ENCODE peak calls at places on chromosomes 11 and 22, in nine cellular contexts. One of them, this sample, is unnamed.

GRCh38 chr11:87144266-87144665 is 106.5 kb downstream of the TMEM135 start:
- DNase-seq in cerebellum: no peak
- DNase-seq in H4: peak; percentile 77
- DNase-seq in non-pigmented ciliary epithelial cell: no peak
- DNase-seq in NCI-H446: no peak
- DNase-seq in cardiac muscle cell: no peak
- DNase-seq in fibroblast of lung: no peak
- DNase-seq in A549: no peak
- DNase-seq in gastrocnemius medialis: no peak
- DNase-seq in this sample: no peak

GRCh38 chr11:61639816-61640443 is 40.3 kb upstream of the DAGLA start:
- DNase-seq in cerebellum: no peak
- DNase-seq in H4: peak; percentile 29
- DNase-seq in non-pigmented ciliary epithelial cell: no peak
- DNase-seq in NCI-H446: no peak
- DNase-seq in cardiac muscle cell: no peak
- DNase-seq in fibroblast of lung: peak; percentile 25
- DNase-seq in A549: no peak
- DNase-seq in gastrocnemius medialis: no peak
- DNase-seq in this sample: no peak

GRCh38 chr22:50600541-50600940 is at the start of gene MAPK8IP2:
- DNase-seq in cerebellum: peak; percentile 91
- DNase-seq in H4: no peak
- DNase-seq in non-pigmented ciliary epithelial cell: no peak
- DNase-seq in NCI-H446: no peak
- DNase-seq in cardiac muscle cell: peak; percentile 24
- DNase-seq in fibroblast of lung: no peak
- DNase-seq in A549: no peak
- DNase-seq in gastrocnemius medialis: no peak
- DNase-seq in this sample: no peak

GRCh38 chr11:77189588-77190210 is 61.7 kb downstream of the MYO7A start:
- DNase-seq in cerebellum: no peak
- DNase-seq in H4: no peak
- DNase-seq in non-pigmented ciliary epithelial cell: no peak
- DNase-seq in NCI-H446: no peak
- DNase-seq in cardiac muscle cell: no peak
- DNase-seq in fibroblast of lung: no peak
- DNase-seq in A549: no peak
- DNase-seq in gastrocnemius medialis: no peak
- DNase-seq in this sample: no peak

GRCh38 chr11:122933434-122933833 is 48.2 kb downstream of the BSX start:
- DNase-seq in cerebellum: no peak
- DNase-seq in H4: no peak
- DNase-seq in non-pigmented ciliary epithelial cell: no peak
- DNase-seq in NCI-H446: no peak
- DNase-seq in cardiac muscle cell: no peak
- DNase-seq in fibroblast of lung: no peak
- DNase-seq in A549: no peak
- DNase-seq in gastrocnemius medialis: no peak
- DNase-seq in this sample: no peak

GRCh38 chr11:66617148-66617814 is 851 bp downstream of the RBM14 start:
- DNase-seq in cerebellum: no peak
- DNase-seq in H4: no peak
- DNase-seq in non-pigmented ciliary epithelial cell: no peak
- DNase-seq in NCI-H446: no peak
- DNase-seq in cardiac muscle cell: peak; percentile 78
- DNase-seq in fibroblast of lung: peak; percentile 62
- DNase-seq in A549: no peak
- DNase-seq in gastrocnemius medialis: peak; percentile 48
- DNase-seq in this sample: peak; percentile 93

GRCh38 chr11:33724644-33725035 is 11.6 kb downstream of the CD59 start:
- DNase-seq in cerebellum: no peak
- DNase-seq in H4: no peak
- DNase-seq in non-pigmented ciliary epithelial cell: no peak
- DNase-seq in NCI-H446: peak; percentile 40
- DNase-seq in cardiac muscle cell: no peak
- DNase-seq in fibroblast of lung: peak; percentile 52
- DNase-seq in A549: no peak
- DNase-seq in gastrocnemius medialis: peak; percentile 79
- DNase-seq in this sample: no peak

GRCh38 chr11:100557830-100558611 is 129.1 kb upstream of the ARHGAP42 start:
- DNase-seq in cerebellum: no peak
- DNase-seq in H4: no peak
- DNase-seq in non-pigmented ciliary epithelial cell: no peak
- DNase-seq in NCI-H446: no peak
- DNase-seq in cardiac muscle cell: no peak
- DNase-seq in fibroblast of lung: peak; percentile 68
- DNase-seq in A549: no peak
- DNase-seq in gastrocnemius medialis: no peak
- DNase-seq in this sample: no peak

GRCh38 chr11:122033193-122033592 is 82.8 kb downstream of the BLID start:
- DNase-seq in cerebellum: no peak
- DNase-seq in H4: no peak
- DNase-seq in non-pigmented ciliary epithelial cell: no peak
- DNase-seq in NCI-H446: no peak
- DNase-seq in cardiac muscle cell: no peak
- DNase-seq in fibroblast of lung: no peak
- DNase-seq in A549: no peak
- DNase-seq in gastrocnemius medialis: no peak
- DNase-seq in this sample: no peak

GRCh38 chr11:10310301-10310841 is 5.5 kb downstream of the ADM start:
- DNase-seq in cerebellum: no peak
- DNase-seq in H4: no peak
- DNase-seq in non-pigmented ciliary epithelial cell: no peak
- DNase-seq in NCI-H446: no peak
- DNase-seq in cardiac muscle cell: no peak
- DNase-seq in fibroblast of lung: peak; percentile 29
- DNase-seq in A549: peak; percentile 30
- DNase-seq in gastrocnemius medialis: no peak
- DNase-seq in this sample: no peak

GRCh38 chr22:27057717-27058116 is 400.3 kb downstream of the MIAT start:
- DNase-seq in cerebellum: no peak
- DNase-seq in H4: no peak
- DNase-seq in non-pigmented ciliary epithelial cell: no peak
- DNase-seq in NCI-H446: no peak
- DNase-seq in cardiac muscle cell: no peak
- DNase-seq in fibroblast of lung: no peak
- DNase-seq in A549: no peak
- DNase-seq in gastrocnemius medialis: no peak
- DNase-seq in this sample: no peak

GRCh38 chr11:3866206-3866605 is 10.7 kb downstream of the STIM1 start:
- DNase-seq in cerebellum: no peak
- DNase-seq in H4: peak; percentile 27
- DNase-seq in non-pigmented ciliary epithelial cell: no peak
- DNase-seq in NCI-H446: no peak
- DNase-seq in cardiac muscle cell: peak; percentile 68
- DNase-seq in fibroblast of lung: no peak
- DNase-seq in A549: no peak
- DNase-seq in gastrocnemius medialis: no peak
- DNase-seq in this sample: no peak

GRCh38 chr11:132858203-132858602 is 674.1 kb downstream of the OPCML start:
- DNase-seq in cerebellum: peak; percentile 67
- DNase-seq in H4: peak; percentile 44
- DNase-seq in non-pigmented ciliary epithelial cell: no peak
- DNase-seq in NCI-H446: no peak
- DNase-seq in cardiac muscle cell: peak; percentile 49
- DNase-seq in fibroblast of lung: peak; percentile 39
- DNase-seq in A549: peak; percentile 18
- DNase-seq in gastrocnemius medialis: no peak
- DNase-seq in this sample: no peak

GRCh38 chr11:1928038-1928890 is 8.8 kb downstream of the TNNT3 start:
- DNase-seq in cerebellum: no peak
- DNase-seq in H4: no peak
- DNase-seq in non-pigmented ciliary epithelial cell: no peak
- DNase-seq in NCI-H446: no peak
- DNase-seq in cardiac muscle cell: no peak
- DNase-seq in fibroblast of lung: no peak
- DNase-seq in A549: no peak
- DNase-seq in gastrocnemius medialis: no peak
- DNase-seq in this sample: peak; percentile 83

GRCh38 chr22:46079093-46079860 is 71.0 kb upstream of the PPARA start:
- DNase-seq in cerebellum: no peak
- DNase-seq in H4: no peak
- DNase-seq in non-pigmented ciliary epithelial cell: no peak
- DNase-seq in NCI-H446: no peak
- DNase-seq in cardiac muscle cell: no peak
- DNase-seq in fibroblast of lung: peak; percentile 46
- DNase-seq in A549: no peak
- DNase-seq in gastrocnemius medialis: no peak
- DNase-seq in this sample: peak; percentile 72